ENCODE peak calls at places on chromosomes 4 and X, in ten cellular contexts. P is suprapubic skin, O is SK-N-SH, X is esophagus muscularis mucosa, S is stomach, Y is A549, A is transverse colon, Z is H1, C is ovary, K is K562. N is an unnamed sample.

GRCh38 chr4:113394730-113395530 is 345.5 kb downstream of the ANK2 start:
- DNase-seq in S (peak), X (no peak), K (peak), C (no peak), O (peak), Y (peak), P (no peak), A (peak), Z (no peak), N (peak)

GRCh38 chr4:143939528-143939927 is 34.2 kb upstream of the GYPE start:
- DNase-seq in Z (no peak), K (no peak), O (no peak), A (no peak), P (no peak), C (no peak), X (no peak), S (no peak), Y (no peak), N (no peak)

GRCh38 chr4:21451032-21451431 is 497.5 kb downstream of the KCNIP4 start:
- DNase-seq in C (no peak), A (no peak), Z (no peak), P (no peak), O (no peak), Y (no peak), K (no peak), S (no peak), X (no peak), N (no peak)

GRCh38 chr4:56668267-56668666 is 12.8 kb downstream of the HOPX start:
- DNase-seq in K (no peak), Z (no peak), S (no peak), C (no peak), P (no peak), X (no peak), Y (peak), O (no peak), A (peak), N (no peak)

GRCh38 chr4:103306870-103307345 is 108.8 kb upstream of the CENPE start:
- DNase-seq in K (no peak), Y (no peak), C (no peak), Z (no peak), P (peak), A (peak), X (no peak), O (peak), S (peak), N (peak)

GRCh38 chrX:15855562-15856256 is 1.1 kb upstream of the AP1S2 start:
- DNase-seq in O (no peak), K (no peak), A (no peak), Z (no peak), Y (no peak), S (no peak), X (no peak), P (no peak), C (no peak), N (no peak)

GRCh38 chr4:8831221-8832129 is 40.2 kb downstream of the HMX1 start:
- DNase-seq in Y (no peak), P (peak), X (no peak), O (peak), A (peak), Z (no peak), S (peak), K (no peak), C (no peak), N (peak)

GRCh38 chrX:16743604-16744325 is 24.4 kb downstream of the SYAP1 start:
- DNase-seq in S (no peak), A (no peak), C (no peak), Z (no peak), Y (peak), K (no peak), X (no peak), P (no peak), O (no peak), N (no peak)

GRCh38 chr4:147733614-147734344 is 1.9 kb downstream of the ARHGAP10 start:
- DNase-seq in A (no peak), O (peak), X (no peak), Z (no peak), K (no peak), Y (no peak), P (no peak), C (no peak), S (no peak), N (peak)

GRCh38 chr4:164753873-164754488 is at the start of gene SMIM31:
- DNase-seq in K (no peak), C (no peak), Z (no peak), Y (peak), A (no peak), P (no peak), X (no peak), O (no peak), S (no peak), N (no peak)

GRCh38 chr4:189835505-189835904 is 105.2 kb upstream of the FRG1 start:
- DNase-seq in S (no peak), Z (no peak), X (no peak), P (no peak), C (no peak), O (no peak), K (no peak), A (no peak), Y (no peak), N (no peak)

GRCh38 chrX:154987940-154988339 is 34.6 kb downstream of the F8 start:
- DNase-seq in Y (no peak), C (no peak), P (no peak), K (no peak), S (no peak), A (no peak), O (no peak), Z (no peak), X (no peak), N (no peak)

GRCh38 chr4:99061048-99061447 is 27.5 kb downstream of the ADH5 start:
- DNase-seq in S (no peak), O (no peak), Z (no peak), C (no peak), A (no peak), P (no peak), K (no peak), X (no peak), Y (no peak), N (no peak)

GRCh38 chrX:72079607-72080006 is 52.1 kb downstream of the RTL5 start:
- DNase-seq in X (no peak), Z (no peak), S (no peak), C (no peak), K (no peak), A (no peak), Y (no peak), O (no peak), P (no peak), N (no peak)
- TF ChIP-seq EP300 in X (no peak), Z (no peak), S (no peak), C (no peak), K (no peak), A (no peak), Y (no peak), O (no peak), P (no peak), N (no peak)

GRCh38 chrX:12141511-12141910 is 3.2 kb downstream of the FRMPD4 start:
- DNase-seq in K (no peak), P (no peak), X (no peak), O (no peak), A (no peak), Y (no peak), C (no peak), S (no peak), Z (no peak), N (no peak)
- H3K27ac ChIP-seq in K (no peak), P (no peak), X (no peak), O (no peak), A (no peak), Y (no peak), C (no peak), S (no peak), Z (no peak), N (no peak)

GRCh38 chr4:48602222-48602621 is 112.2 kb downstream of the ZAR1 start:
- DNase-seq in S (no peak), A (no peak), Z (no peak), O (no peak), Y (no peak), C (no peak), K (no peak), X (no peak), P (no peak), N (no peak)
- TF ChIP-seq EP300 in S (no peak), A (no peak), Z (no peak), O (no peak), Y (no peak), C (no peak), K (no peak), X (no peak), P (no peak), N (no peak)

DNA sequence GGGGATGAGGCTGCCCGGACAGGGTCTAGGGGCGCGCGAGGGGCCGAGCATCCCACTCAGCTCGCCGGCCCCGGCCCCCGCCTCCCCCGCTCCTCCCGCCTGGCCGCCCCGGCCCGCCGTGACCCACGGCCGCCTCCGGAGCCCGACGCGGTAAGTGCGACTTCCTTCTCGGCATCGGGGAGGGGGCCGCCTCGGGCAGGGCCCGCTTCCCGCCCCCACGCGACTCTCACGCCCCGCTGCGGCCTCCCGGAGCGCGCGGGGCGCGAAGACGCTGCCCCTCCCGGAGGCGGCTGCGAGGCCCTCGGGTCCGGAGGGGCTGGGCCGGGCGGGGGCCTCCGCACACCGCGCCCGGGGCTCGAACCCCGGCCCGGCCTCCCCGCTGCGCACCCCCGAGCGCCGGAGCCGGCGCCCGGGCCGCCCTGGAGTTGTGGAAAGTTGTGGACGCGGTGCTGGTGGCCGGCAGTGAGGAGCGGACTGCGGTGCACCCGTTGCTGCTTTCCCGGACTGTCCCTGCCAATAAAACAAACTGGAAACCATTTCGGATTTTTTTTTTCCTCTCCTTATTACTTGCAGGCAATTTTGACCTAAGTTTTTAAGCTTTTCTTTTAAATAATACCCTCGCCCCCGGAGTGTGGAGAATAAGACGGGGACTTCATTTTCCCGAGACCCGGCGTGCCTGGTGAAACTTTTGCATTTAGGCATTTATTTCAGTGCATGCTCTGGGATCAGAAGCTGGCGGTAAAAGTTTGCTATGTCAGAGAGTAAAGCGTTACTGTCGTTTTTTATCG is 12.9 kb upstream of the TMEM156 start:
- DNase-seq in O (peak), Z (peak), P (no peak), X (no peak), S (peak), C (no peak), A (no peak), K (peak), Y (peak), N (no peak)
- H3K27ac ChIP-seq in O (peak), Z (peak), P (peak), X (peak), S (peak), C (peak), A (peak), K (peak), Y (peak), N (peak)

DNA sequence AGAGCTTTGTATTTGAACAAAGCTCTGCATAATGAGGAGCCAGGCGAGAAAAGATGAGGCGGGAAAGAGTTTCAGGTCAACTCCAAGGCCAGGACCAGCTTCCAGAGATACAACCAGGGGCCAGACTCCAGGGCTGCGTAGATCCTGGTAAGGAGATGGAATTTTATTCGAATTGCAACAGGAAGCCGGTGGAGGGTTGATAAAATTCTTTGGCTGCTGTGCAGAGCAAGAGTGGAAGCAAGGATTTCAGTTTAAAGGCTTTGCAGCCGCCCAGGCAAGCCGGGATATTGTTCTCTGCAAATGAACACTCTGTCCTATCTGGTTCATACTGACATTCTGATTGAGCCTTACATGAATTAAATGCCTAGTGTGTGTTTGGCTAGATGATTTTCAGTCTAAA is 40.3 kb upstream of the CBR4 start:
- DNase-seq in S (no peak), Y (no peak), K (no peak), Z (no peak), P (no peak), X (no peak), C (no peak), O (no peak), A (no peak), N (no peak)
- TF ChIP-seq EP300 in S (no peak), Y (no peak), K (no peak), Z (no peak), P (no peak), X (no peak), C (no peak), O (no peak), A (no peak), N (no peak)